ENCODE peak calls at places on chromosomes 13 and 19, in four cellular contexts. One of them, this sample, is unnamed.

GRCh38 chr19:33740811-33741396 is 55.8 kb upstream of the KCTD15 start:
- DNase-seq in HepG2: peak
- DNase-seq in K562: peak
- DNase-seq in H1: peak
- DNase-seq in this sample: no peak

GRCh38 chr19:18657590-18658365 is 20.9 kb downstream of the KLHL26 start:
- DNase-seq in HepG2: no peak
- DNase-seq in H1: no peak
- DNase-seq in K562: peak
- DNase-seq in this sample: no peak

GRCh38 chr13:57557979-57558529 is 73.5 kb upstream of the PCDH17 start:
- DNase-seq in H1: no peak
- DNase-seq in HepG2: peak
- DNase-seq in K562: no peak
- DNase-seq in this sample: no peak

GRCh38 chr19:7986321-7987083 is 18.9 kb downstream of the ELAVL1 start:
- DNase-seq in H1: no peak
- DNase-seq in K562: no peak
- DNase-seq in HepG2: no peak
- DNase-seq in this sample: no peak

GRCh38 chr19:16366433-16367268 is 42.0 kb downstream of the KLF2 start:
- DNase-seq in K562: no peak
- DNase-seq in H1: no peak
- DNase-seq in HepG2: no peak
- DNase-seq in this sample: peak

GRCh38 chr13:35630551-35631275 is 154.2 kb upstream of the MAB21L1 start:
- DNase-seq in K562: peak
- DNase-seq in H1: no peak
- DNase-seq in HepG2: peak
- DNase-seq in this sample: no peak

GRCh38 chr19:34731019-34731829 is 2.8 kb upstream of the ZNF181 start:
- DNase-seq in H1: no peak
- DNase-seq in HepG2: no peak
- DNase-seq in K562: peak
- DNase-seq in this sample: no peak

GRCh38 chr19:52214241-52214640 is 24.4 kb downstream of the PPP2R1A start:
- DNase-seq in K562: no peak
- DNase-seq in HepG2: no peak
- DNase-seq in H1: no peak
- DNase-seq in this sample: no peak

GRCh38 chr19:47032171-47032811 is 12.7 kb downstream of the NPAS1 start:
- DNase-seq in HepG2: no peak
- DNase-seq in H1: peak
- DNase-seq in K562: peak
- DNase-seq in this sample: no peak

GRCh38 chr19:40356681-40357595 is 8.4 kb downstream of the PLD3 start:
- DNase-seq in K562: no peak
- DNase-seq in HepG2: no peak
- DNase-seq in H1: no peak
- DNase-seq in this sample: no peak

DNA sequence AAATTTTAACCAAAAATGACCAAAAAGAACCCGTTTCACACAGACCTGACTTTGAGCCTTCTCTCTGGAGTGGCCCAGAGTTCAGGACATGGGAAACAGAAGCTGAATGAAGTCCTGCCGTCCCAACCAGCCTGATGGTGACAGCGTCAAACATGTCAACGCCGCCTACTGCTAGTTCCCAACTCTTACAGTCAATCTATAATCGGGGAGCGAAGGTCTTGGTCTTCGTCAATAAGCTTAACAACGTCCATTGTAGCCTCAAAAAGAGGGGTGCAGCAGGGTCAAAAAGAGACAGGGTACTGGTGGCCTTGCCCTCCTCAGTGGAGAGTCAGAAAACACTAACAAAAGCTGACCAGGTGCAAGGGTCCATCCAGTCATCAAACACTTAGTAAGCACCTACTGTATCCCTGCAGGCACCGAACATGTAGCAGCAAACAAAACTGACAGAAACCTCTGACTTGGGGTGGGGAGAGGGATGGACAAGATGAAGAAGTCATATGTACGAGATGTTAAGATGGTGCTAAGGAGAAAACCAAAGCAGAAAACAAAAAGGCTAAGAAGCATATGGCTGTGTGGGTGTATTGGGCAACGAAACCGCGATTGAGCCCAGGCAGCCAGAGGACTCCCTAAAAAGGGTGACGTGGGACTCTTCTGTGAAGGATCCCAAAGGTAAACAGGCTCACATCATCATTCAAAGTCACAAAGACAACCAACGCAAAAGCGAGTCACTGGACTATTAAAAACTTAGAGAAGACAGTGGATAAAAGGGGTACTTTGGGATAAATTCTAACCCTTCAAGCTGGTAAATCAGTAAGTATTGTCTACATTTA is 12.0 kb downstream of the MLLT1 start:
- DNase-seq in HepG2: no peak
- DNase-seq in H1: no peak
- DNase-seq in K562: no peak
- DNase-seq in this sample: no peak
- TF ChIP-seq BRCA1 in HepG2: no peak
- TF ChIP-seq BRCA1 in H1: no peak
- TF ChIP-seq BRCA1 in K562: no peak
- TF ChIP-seq BRCA1 in this sample: no peak

DNA sequence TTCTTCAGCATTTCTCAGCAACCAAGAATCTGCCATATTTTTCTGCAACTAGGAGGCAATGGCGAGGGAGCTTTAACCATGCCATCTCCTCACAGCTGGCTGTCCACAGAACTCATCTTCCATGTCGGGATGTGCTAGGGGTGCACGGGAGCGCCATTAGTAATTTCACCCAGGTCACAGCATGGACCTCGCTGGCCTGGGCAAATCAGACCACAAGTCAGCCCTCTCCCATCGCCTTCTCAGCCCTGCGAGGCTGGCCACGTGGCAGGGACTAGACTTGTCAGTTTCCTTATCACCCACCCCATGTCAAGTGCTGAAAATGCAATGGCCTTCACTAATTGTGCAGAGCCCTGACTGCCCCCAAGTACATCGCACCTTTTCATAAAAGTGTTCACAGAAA is 15.7 kb downstream of the COL4A1 start:
- DNase-seq in K562: no peak
- DNase-seq in H1: no peak
- DNase-seq in HepG2: no peak
- DNase-seq in this sample: no peak
- TF ChIP-seq RAD21 in K562: no peak
- TF ChIP-seq RAD21 in H1: no peak
- TF ChIP-seq RAD21 in HepG2: no peak
- TF ChIP-seq RAD21 in this sample: no peak

GRCh38 chr19:10615429-10616023 is 9.8 kb upstream of the SLC44A2 start:
- DNase-seq in K562: no peak
- DNase-seq in H1: no peak
- DNase-seq in HepG2: no peak
- DNase-seq in this sample: no peak

GRCh38 chr19:10620786-10621185 is 4.6 kb upstream of the SLC44A2 start:
- DNase-seq in H1: no peak
- DNase-seq in K562: no peak
- DNase-seq in HepG2: no peak
- DNase-seq in this sample: no peak

GRCh38 chr19:10618846-10619245 is 6.5 kb upstream of the SLC44A2 start:
- DNase-seq in K562: no peak
- DNase-seq in H1: no peak
- DNase-seq in HepG2: no peak
- DNase-seq in this sample: no peak

GRCh38 chr19:10621966-10622365 is 3.4 kb upstream of the SLC44A2 start:
- DNase-seq in HepG2: no peak
- DNase-seq in K562: peak
- DNase-seq in H1: no peak
- DNase-seq in this sample: no peak

DNA sequence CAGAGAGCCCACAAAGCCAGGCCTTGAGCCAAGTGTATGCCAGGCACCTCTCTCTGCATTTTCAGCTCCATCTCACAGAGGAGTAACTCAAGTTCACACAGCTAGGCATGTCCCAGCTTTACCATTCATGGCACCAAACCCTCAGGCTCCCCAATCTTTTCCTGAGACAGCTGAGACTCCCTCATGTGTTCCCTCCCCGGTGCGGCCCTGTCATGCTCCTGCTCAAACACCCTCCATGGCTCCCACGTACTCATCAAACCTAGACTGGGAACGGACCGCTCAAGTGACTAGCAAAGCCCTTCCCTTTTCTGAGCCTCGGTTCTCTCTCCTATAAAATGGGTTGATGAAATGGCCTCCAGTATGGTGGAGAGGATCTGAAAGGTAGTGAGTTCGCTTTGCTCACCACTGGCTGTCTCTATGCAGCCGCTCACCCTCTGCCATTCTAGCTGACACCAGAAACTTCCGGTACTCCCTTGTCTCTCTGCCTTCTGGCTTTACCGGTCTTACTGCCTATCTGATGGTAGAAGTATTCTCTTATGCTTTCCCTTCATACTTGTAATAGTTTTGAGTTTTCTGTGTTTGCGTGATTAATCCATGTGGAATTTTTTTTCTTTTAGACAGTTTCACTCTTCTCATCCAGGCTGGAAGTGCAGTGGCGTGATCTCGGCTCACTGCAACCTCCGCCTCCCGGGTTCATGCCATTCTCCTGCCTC is 7.8 kb upstream of the SLC44A2 start:
- DNase-seq in HepG2: no peak
- DNase-seq in H1: no peak
- DNase-seq in K562: peak
- DNase-seq in this sample: no peak
- TF ChIP-seq BRCA1 in HepG2: no peak
- TF ChIP-seq BRCA1 in H1: no peak
- TF ChIP-seq BRCA1 in K562: no peak
- TF ChIP-seq BRCA1 in this sample: no peak

GRCh38 chr13:100274942-100275506 is 186.1 kb downstream of the PCCA start:
- DNase-seq in K562: peak
- DNase-seq in H1: no peak
- DNase-seq in HepG2: peak
- DNase-seq in this sample: no peak
- TF ChIP-seq RAD21 in K562: no peak
- TF ChIP-seq RAD21 in H1: no peak
- TF ChIP-seq RAD21 in HepG2: no peak
- TF ChIP-seq RAD21 in this sample: no peak

GRCh38 chr13:41416276-41416675 is 41.1 kb upstream of the RGCC start:
- DNase-seq in K562: no peak
- DNase-seq in H1: no peak
- DNase-seq in HepG2: no peak
- DNase-seq in this sample: no peak
- TF ChIP-seq BRCA1 in K562: no peak
- TF ChIP-seq BRCA1 in H1: no peak
- TF ChIP-seq BRCA1 in HepG2: no peak
- TF ChIP-seq BRCA1 in this sample: no peak

GRCh38 chr13:22915442-22916082 is 265.2 kb upstream of the SGCG start:
- DNase-seq in HepG2: no peak
- DNase-seq in K562: peak
- DNase-seq in H1: peak
- DNase-seq in this sample: no peak
- TF ChIP-seq RAD21 in HepG2: no peak
- TF ChIP-seq RAD21 in K562: no peak
- TF ChIP-seq RAD21 in H1: no peak
- TF ChIP-seq RAD21 in this sample: no peak

DNA sequence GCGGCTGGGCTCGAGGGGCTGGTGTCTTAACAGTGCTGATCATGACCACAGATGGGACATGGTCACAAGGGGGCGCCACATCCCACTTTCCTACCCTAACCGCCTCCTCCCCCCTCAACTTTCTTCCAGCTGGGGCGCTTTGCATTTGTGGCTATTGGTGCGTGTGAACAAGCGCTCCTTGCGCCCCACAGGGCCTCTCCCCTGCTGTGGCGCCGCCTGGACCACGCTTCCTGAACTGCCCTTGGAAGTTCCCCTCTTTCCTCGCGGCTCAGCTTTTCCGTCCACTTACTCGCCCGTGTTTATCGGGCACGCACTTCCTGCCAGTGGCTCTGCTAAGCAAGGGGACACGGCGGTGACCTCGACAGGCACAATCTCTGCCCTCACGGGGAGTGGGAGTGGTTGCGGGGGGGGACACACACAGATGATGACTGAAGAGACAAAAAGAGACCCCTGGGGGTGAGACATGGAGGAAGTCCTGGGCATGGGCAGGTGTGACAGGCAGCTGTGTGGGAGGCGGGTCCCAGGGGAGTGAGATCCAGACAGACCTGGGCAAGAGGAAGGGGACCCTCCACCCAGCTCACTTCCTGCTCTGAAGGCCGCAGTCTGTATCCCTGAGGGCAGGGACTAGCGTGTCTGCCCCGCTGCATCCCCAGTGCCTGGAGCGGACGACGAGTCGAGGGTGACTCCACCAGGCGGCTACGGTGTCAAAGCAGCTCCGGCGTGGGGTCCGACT is 40.3 kb downstream of the ZNF787 start:
- DNase-seq in K562: peak
- DNase-seq in HepG2: peak
- DNase-seq in H1: peak
- DNase-seq in this sample: peak
- TF ChIP-seq BRCA1 in K562: no peak
- TF ChIP-seq BRCA1 in HepG2: no peak
- TF ChIP-seq BRCA1 in H1: no peak
- TF ChIP-seq BRCA1 in this sample: no peak

DNA sequence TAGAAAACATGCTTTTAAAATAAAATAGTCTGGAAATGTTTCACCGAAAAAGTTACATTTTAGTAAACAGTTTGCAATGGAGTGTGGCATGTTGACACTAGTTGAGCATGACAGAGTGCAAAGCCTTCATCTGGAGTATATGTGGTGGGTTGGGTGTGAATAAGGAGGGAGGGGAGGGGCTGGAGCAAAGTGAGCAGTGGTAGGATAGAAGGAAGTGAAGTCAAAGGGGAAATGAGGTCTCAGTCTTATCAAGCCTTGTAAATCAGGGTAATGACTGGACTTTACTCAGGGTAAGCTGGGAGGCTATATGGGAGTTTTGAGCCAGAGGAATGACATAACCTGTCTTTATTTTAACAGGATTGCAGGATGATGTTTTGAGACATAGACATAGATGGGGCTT is 222.8 kb downstream of the PCDH20 start:
- DNase-seq in K562: no peak
- DNase-seq in HepG2: no peak
- DNase-seq in H1: no peak
- DNase-seq in this sample: no peak
- TF ChIP-seq RAD21 in K562: no peak
- TF ChIP-seq RAD21 in HepG2: no peak
- TF ChIP-seq RAD21 in H1: no peak
- TF ChIP-seq RAD21 in this sample: no peak

This sample was measured in GM12878.